ENCODE peak calls at places on chromosomes 1 and 21, in seven cellular contexts. A is HepG2, Y is esophagus squamous epithelium, T is HCT116, P is stomach, F is heart left ventricle, K is transverse colon. O is an unnamed sample.

GRCh38 chr1:43766086-43766784 is 58.9 kb downstream of the ST3GAL3 start:
- DNase-seq in A (no peak), Y (no peak), T (no peak), P (no peak), F (no peak), K (no peak), O (no peak)

GRCh38 chr1:55146781-55147180 is 68.4 kb downstream of the USP24 start:
- DNase-seq in A (no peak), Y (no peak), T (no peak), P (peak; percentile 33), F (no peak), K (peak; percentile 17), O (no peak)

GRCh38 chr21:16159213-16159970 is 429.6 kb downstream of the USP25 start:
- DNase-seq in A (no peak), Y (no peak), T (no peak), P (no peak), F (no peak), K (no peak), O (no peak)

GRCh38 chr21:45393833-45394638 is 10.9 kb upstream of the COL18A1 start:
- DNase-seq in A (no peak), Y (no peak), T (no peak), P (no peak), F (peak; percentile 29), K (no peak), O (peak; percentile 25)

GRCh38 chr1:210252621-210253041 is 20.0 kb downstream of the SERTAD4 start:
- DNase-seq in A (no peak), Y (no peak), T (no peak), P (peak; percentile 74), F (peak; percentile 74), K (peak; percentile 76), O (no peak)

GRCh38 chr1:212607206-212607923 is 1.2 kb upstream of the ATF3 start:
- DNase-seq in A (no peak), Y (no peak), T (no peak), P (peak; percentile 43), F (peak; percentile 66), K (peak; percentile 55), O (peak; percentile 57)

GRCh38 chr1:117599822-117600221 is 6.0 kb upstream of the TENT5C start:
- DNase-seq in A (no peak), Y (no peak), T (no peak), P (no peak), F (no peak), K (peak; percentile 5), O (no peak)

GRCh38 chr1:58592521-58593134 is 15.6 kb upstream of the TACSTD2 start:
- DNase-seq in A (no peak), Y (no peak), T (no peak), P (peak; percentile 77), F (peak; percentile 73), K (no peak), O (no peak)

GRCh38 chr1:70354332-70355110 is at the start of gene ANKRD13C:
- DNase-seq in A (peak; percentile 95), Y (peak; percentile 71), T (peak; percentile 92), P (peak; percentile 93), F (peak; percentile 93), K (peak; percentile 94), O (peak; percentile 91)
- TF ChIP-seq POLR2A in A (peak; percentile 98), Y (peak; percentile 84), T (peak; percentile 86), P (peak; percentile 57), F (peak; percentile 77), K (peak; percentile 89), O (peak; percentile 77)

GRCh38 chr1:1346501-1346890 is 2.7 kb downstream of the DVL1 start:
- DNase-seq in A (no peak), Y (no peak), T (no peak), P (no peak), F (no peak), K (no peak), O (no peak)
- H3K27ac ChIP-seq in A (peak overlapping the region; percentile 82), Y (peak overlapping the region; percentile 95), T (peak overlapping the region; percentile 100), P (peak overlapping the region; percentile 92), F (no peak overlapping the region), K (peak overlapping the region; percentile 81), O (no peak overlapping the region)

DNA sequence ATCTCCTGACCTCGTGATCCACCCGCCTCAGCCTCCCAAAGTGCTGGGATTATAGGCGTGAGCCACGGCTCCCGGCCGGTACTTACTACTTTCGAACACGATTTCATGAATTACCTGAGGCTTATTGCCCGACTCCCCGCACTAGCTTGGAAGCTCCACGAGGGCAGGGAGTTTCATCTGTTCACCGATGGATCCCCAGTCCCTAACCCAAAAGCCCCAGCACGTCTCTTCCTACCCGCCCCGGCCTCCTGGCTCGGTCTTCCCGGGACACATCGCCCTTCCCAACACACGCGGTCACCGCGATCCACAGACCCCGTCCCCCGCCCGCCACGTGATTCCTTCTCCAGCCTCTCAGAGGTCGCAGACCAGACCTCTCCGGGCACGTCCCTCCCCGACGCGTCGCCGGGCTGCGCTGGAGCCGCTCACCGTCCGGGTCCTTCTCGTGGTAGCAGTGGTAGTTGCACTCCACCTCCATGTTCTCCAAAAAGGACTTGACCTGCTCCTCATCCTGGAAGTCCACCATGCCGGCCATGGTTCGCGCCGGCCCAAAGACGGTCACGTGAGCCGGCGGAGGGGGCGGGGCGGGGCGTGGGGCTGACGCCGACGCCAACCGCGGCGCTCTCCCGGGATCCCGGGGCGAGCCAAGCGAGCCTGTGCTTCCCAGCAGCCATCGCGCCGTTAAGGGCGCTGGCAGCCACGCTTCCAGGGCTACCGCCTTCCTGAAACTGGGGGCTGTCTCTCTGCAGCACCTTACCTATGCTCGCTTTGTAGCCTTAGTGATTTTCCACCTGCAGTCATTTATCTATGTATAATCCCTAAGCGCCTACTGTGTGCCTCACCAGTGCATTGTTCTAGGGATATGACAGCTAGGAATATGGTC is at the start of gene COA7:
- DNase-seq in A (peak; percentile 73), Y (no peak), T (peak; percentile 62), P (peak; percentile 89), F (peak; percentile 93), K (peak; percentile 90), O (peak; percentile 91)
- TF ChIP-seq POLR2A in A (peak; percentile 90), Y (peak; percentile 58), T (peak; percentile 87), P (no peak), F (peak; percentile 42), K (no peak), O (peak; percentile 34)

GRCh38 chr1:109493805-109494539 is at the start of gene CYB561D1:
- DNase-seq in A (peak; percentile 74), Y (peak; percentile 29), T (peak; percentile 53), P (peak; percentile 88), F (peak; percentile 95), K (peak; percentile 90), O (peak; percentile 92)
- H3K27ac ChIP-seq in A (peak within 1 kb of the TSS; percentile 40), Y (peak within 1 kb of the TSS; percentile 83), T (peak within 1 kb of the TSS; percentile 61), P (peak within 1 kb of the TSS; percentile 90), F (peak within 1 kb of the TSS; percentile 74), K (peak within 1 kb of the TSS; percentile 90), O (peak within 1 kb of the TSS; percentile 78)

DNA sequence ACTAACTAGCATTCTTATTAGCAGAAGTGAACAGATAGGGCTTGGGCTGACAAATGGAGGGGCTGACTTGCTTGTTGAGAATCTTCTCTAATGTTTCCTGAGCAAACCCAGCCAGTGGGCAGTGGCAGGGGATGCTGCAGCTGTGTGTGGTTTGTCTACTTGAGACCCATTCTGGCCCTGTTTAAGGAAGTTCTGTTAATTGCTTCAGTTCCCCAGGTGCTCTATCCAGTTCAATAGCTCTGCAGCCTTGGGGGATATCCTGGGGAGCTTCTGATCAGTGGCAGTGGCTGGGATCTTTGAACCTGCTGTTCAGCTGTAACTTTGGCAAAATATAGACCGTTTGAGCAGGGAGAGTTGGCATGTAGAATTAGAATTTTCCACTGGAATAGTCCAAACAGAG is 137.4 kb downstream of the ZNF326 start:
- DNase-seq in A (no peak), Y (no peak), T (no peak), P (no peak), F (no peak), K (no peak), O (no peak)
- TF ChIP-seq POLR2A in A (no peak), Y (no peak), T (no peak), P (no peak), F (no peak), K (no peak), O (no peak)

DNA sequence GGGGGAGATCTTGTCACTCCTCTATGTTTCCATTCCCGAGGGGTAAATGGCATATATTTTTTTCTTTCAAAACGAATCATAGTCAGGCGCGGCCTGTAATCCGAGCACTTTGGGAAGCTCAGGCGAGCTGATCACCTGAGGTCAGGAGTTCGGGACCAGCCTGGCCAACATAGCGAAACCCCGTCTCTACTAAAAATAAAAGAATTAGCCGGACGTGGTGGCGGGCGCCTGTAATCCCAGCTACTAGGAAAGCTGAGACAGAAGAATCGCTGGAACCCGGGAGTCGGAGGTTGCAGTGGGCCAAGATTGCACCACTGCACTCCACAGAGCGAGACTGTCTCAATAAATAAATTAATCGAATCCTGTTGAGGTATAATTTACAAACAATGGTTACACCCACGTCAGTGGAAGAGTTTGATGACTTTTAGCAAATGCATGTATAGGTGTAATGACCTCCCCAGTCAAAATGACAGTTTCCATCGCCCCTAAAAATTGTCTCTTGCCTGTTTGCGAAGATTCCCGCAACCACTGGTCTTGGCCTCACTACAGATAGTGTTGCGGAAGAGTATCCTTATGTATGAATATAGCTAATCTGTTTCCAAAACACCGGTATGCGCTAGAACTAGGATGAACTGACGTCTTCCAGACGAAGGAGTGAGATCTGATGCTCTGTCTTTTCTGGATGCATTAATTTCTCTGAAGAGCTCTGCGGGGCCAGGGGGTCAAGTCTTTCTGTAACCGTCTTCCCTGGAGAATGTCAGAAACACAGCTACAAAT is 902 bp upstream of the HEATR1 start:
- DNase-seq in A (no peak), Y (no peak), T (no peak), P (no peak), F (no peak), K (no peak), O (no peak)
- H3K27ac ChIP-seq in A (no peak overlapping the region), Y (peak overlapping the region; percentile 79), T (peak overlapping the region; percentile 77), P (peak overlapping the region; percentile 88), F (peak overlapping the region; percentile 86), K (peak overlapping the region; percentile 87), O (peak overlapping the region; percentile 63)

GRCh38 chr1:109619655-109620395 is at the start of gene AMPD2:
- DNase-seq in A (peak; percentile 69), Y (no peak), T (peak; percentile 37), P (peak; percentile 80), F (peak; percentile 90), K (peak; percentile 85), O (peak; percentile 88)
- TF ChIP-seq POLR2A in A (peak; percentile 75), Y (peak; percentile 59), T (peak; percentile 67), P (no peak), F (no peak), K (peak; percentile 46), O (no peak)

DNA sequence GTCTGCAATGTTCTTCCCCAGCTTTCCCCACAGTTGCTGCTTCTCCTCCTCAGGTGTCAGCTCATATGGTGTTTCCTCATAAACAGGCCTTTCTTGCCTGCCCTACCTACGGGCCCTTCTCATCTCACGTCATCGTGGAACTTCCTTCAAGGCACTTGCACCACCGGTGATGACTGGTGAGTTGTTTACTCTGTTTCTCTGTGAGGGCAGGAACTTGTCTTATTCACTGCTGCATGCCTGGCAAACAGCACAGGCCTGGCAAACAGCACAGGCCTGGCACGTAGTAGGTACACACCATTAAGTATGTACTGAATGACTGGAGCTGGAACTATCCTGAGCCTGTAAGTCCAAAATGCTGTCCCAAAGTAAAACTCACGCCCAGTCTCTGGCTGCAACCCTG is 25.8 kb downstream of the STK40 start:
- DNase-seq in A (no peak), Y (no peak), T (no peak), P (no peak), F (no peak), K (no peak), O (no peak)
- H3K27ac ChIP-seq in A (no peak overlapping the region), Y (peak overlapping the region; percentile 49), T (no peak overlapping the region), P (peak overlapping the region; percentile 49), F (no peak overlapping the region), K (no peak overlapping the region), O (no peak overlapping the region)

O was measured in Peyer's patch.